ENCODE peak calls at places on chromosomes 5 and 9, in seven cellular contexts. O is ovary, U is tibial artery, F is lower lobe of right lung, Z is heart left ventricle, V is neural progenitor cell, C is Peyer's patch. X is an unnamed sample.

GRCh38 chr5:132083065-132083678 is 9.6 kb downstream of the CSF2 start:
- DNase-seq in V (no peak), F (no peak), O (no peak), U (no peak), Z (no peak), C (no peak), X (no peak)

GRCh38 chr5:149441986-149442385 is 62.9 kb upstream of the IL17B start:
- DNase-seq in V (no peak), Z (no peak), U (no peak), F (no peak), C (no peak), O (no peak), X (no peak)

GRCh38 chr5:113606298-113607134 is 93.0 kb downstream of the YTHDC2 start:
- DNase-seq in O (peak; percentile 51), F (no peak), Z (peak; percentile 63), C (no peak), V (peak; percentile 81), U (no peak), X (peak; percentile 59)

GRCh38 chr9:91500509-91501011 is 76.9 kb upstream of the NFIL3 start:
- DNase-seq in O (peak; percentile 67), Z (no peak), C (no peak), U (no peak), F (no peak), V (no peak), X (no peak)

GRCh38 chr5:126446498-126447224 is 23.5 kb downstream of the GRAMD2B start:
- DNase-seq in O (no peak), F (no peak), Z (no peak), V (no peak), U (no peak), C (no peak), X (peak; percentile 11)

GRCh38 chr5:53249529-53249928 is 140.0 kb upstream of the MOCS2 start:
- DNase-seq in F (no peak), C (no peak), V (no peak), O (no peak), Z (no peak), U (peak; percentile 67), X (no peak)

GRCh38 chr9:652896-653295 is 188.6 kb upstream of the DMRT1 start:
- DNase-seq in F (no peak), V (no peak), O (no peak), Z (peak; percentile 73), U (peak; percentile 77), C (no peak), X (no peak)

GRCh38 chr5:109411175-109411514 is 1.4 kb upstream of the PJA2 start:
- DNase-seq in F (no peak), U (no peak), Z (no peak), C (no peak), O (no peak), V (no peak), X (no peak)

GRCh38 chr5:107607656-107608368 is 62.9 kb downstream of the EFNA5 start:
- DNase-seq in V (peak; percentile 23), O (no peak), F (no peak), C (no peak), Z (no peak), U (no peak), X (no peak)

GRCh38 chr9:131660466-131661405 is 79.1 kb downstream of the RAPGEF1 start:
- DNase-seq in V (peak; percentile 29), C (no peak), F (no peak), Z (no peak), U (no peak), O (no peak), X (no peak)

GRCh38 chr5:180704362-180704761 is 35.5 kb downstream of the OR2Y1 start:
- DNase-seq in C (no peak), F (no peak), V (no peak), U (no peak), O (no peak), Z (no peak), X (no peak)

GRCh38 chr5:45491368-45491767 is 204.8 kb downstream of the HCN1 start:
- DNase-seq in U (no peak), F (no peak), O (no peak), V (no peak), Z (no peak), C (no peak), X (no peak)

GRCh38 chr5:88880196-88880595 is 2.8 kb downstream of the MEF2C start:
- DNase-seq in O (no peak), U (no peak), F (no peak), Z (no peak), C (no peak), V (no peak), X (no peak)

GRCh38 chr5:135240781-135241360 is 158.2 kb downstream of the MACROH2A1 start:
- DNase-seq in V (no peak), F (no peak), Z (no peak), C (no peak), U (peak; percentile 41), O (no peak), X (no peak)

GRCh38 chr9:112548836-112549235 is 62.2 kb downstream of the KIAA1958 start:
- DNase-seq in V (no peak), O (no peak), F (no peak), Z (no peak), C (no peak), U (no peak), X (no peak)

GRCh38 chr5:148433826-148434225 is 50.1 kb downstream of the FBXO38 start:
- DNase-seq in V (no peak), Z (no peak), U (no peak), O (no peak), C (no peak), F (no peak), X (no peak)

GRCh38 chr9:69151506-69151905 is 22.6 kb upstream of the TJP2 start:
- DNase-seq in C (no peak), V (no peak), Z (no peak), O (no peak), U (no peak), F (no peak), X (no peak)

GRCh38 chr5:176611435-176611834 is 1.5 kb upstream of the GPRIN1 start:
- DNase-seq in V (peak; percentile 86), U (peak; percentile 76), O (peak; percentile 84), Z (peak; percentile 78), C (peak; percentile 35), F (peak; percentile 70), X (peak; percentile 32)

GRCh38 chr5:73296772-73297171 is 123.8 kb downstream of the TMEM174 start:
- DNase-seq in V (no peak), Z (no peak), U (no peak), O (no peak), C (no peak), F (no peak), X (no peak)

GRCh38 chr5:103849934-103850333 is 287.3 kb upstream of the NUDT12 start:
- DNase-seq in O (no peak), F (no peak), U (no peak), C (no peak), V (no peak), Z (no peak), X (no peak)

GRCh38 chr9:104743377-104743985 is 4.0 kb upstream of the NIPSNAP3A start:
- DNase-seq in C (no peak), Z (no peak), F (no peak), U (no peak), V (peak; percentile 54), O (no peak), X (peak; percentile 68)

GRCh38 chr9:133134419-133135190 is 13.6 kb upstream of the RALGDS start:
- DNase-seq in O (no peak), U (no peak), V (no peak), C (no peak), F (no peak), Z (no peak), X (no peak)

GRCh38 chr5:85453026-85453349 is 1068.3 kb upstream of the EDIL3 start:
- DNase-seq in U (no peak), V (no peak), O (no peak), F (no peak), C (no peak), Z (no peak), X (no peak)

DNA sequence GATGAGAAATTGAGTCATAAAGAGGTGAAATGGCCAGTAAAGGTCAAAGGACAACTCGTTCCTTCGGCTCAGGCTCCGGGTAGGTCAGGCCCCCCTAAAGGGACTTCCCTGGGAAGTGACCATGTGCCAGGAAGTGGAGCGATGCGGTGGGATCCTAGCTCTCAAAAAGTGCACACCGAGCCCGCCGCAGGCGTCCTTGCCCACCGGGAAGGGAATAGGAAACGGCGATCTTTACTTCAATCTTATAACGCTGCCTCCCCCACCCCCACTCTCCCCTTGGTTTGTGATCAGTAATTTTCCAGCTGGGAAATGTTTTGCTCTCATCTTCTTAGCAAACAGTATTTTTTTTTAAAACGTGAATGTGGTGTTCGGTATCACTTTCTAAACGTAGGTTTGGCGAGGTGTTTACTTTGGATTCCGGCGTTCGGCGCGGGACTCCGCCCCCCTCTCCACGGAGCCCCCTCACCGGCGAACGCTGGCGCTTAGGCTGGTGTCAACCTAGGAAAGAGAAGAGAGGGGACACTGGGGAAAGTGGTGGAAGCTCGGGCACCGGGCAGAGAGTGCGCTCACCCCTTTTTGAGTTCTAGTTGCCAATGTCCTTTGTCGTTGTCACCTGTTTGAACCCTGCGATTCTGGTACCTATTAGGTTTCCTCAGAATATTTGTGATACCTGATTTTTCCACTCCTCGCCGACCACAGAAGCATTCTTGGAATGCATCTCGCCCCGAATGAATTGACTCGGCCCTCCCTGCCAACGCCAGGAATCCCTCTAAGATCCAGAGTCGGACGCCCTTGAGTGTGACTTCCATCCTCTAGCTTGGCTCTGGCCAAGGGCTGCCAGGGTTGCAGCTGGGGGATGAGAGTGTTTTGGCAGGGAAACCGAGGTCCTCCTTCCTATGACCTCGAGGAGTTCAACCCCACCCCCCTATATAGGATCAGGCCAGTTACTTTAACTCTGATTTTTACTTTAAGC is 1.8 kb upstream of the KLF4 start:
- DNase-seq in Z (no peak), V (peak; percentile 44), U (peak; percentile 76), F (peak; percentile 51), C (no peak), O (peak; percentile 70), X (no peak)
- H3K4me3 ChIP-seq in Z (peak overlapping the region; percentile 84), V (peak overlapping the region; percentile 66), U (peak overlapping the region; percentile 79), F (peak overlapping the region; percentile 67), C (peak overlapping the region; percentile 89), O (peak overlapping the region; percentile 46), X (no peak overlapping the region)

DNA sequence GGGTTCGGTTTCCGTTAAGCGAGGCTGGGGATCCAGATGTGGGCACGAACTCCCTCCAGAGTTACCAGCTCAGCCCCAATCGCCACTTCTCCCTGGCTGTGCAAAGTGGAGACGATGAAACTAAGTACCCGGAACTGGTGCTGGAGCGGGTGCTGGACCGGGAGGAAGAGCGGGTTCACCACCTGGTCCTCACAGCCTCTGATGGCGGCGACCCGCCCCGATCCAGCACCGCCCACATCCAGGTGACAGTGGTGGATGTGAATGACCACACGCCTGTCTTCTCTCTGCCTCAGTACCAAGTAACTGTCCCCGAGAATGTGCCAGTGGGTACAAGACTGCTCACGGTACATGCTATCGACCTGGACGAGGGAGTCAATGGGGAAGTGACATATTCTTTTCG is 803 bp downstream of the PCDHGA7 start:
- DNase-seq in O (no peak), U (no peak), C (no peak), V (no peak), F (no peak), Z (no peak), X (no peak)
- H3K9me3 ChIP-seq in O (peaks cover 36% of the 10 kb centered on the region), U (peaks cover 37% of the 10 kb centered on the region), C (no peaks in the 10 kb centered on the region), V (peaks cover 3% of the 10 kb centered on the region), F (peaks cover 79% of the 10 kb centered on the region), Z (peaks cover 14% of the 10 kb centered on the region), X (peaks cover 31% of the 10 kb centered on the region)

GRCh38 chr9:4792054-4792571 is 631 bp upstream of the RCL1 start:
- DNase-seq in F (no peak), O (no peak), C (no peak), V (no peak), Z (no peak), U (no peak), X (no peak)
- H3K4me3 ChIP-seq in F (peak overlapping the region; percentile 95), O (peak overlapping the region; percentile 58), C (peak overlapping the region; percentile 72), V (peak overlapping the region; percentile 74), Z (peak overlapping the region; percentile 96), U (peak overlapping the region; percentile 91), X (peak overlapping the region; percentile 99)

GRCh38 chr5:9726931-9727330 is 96.8 kb upstream of the TAS2R1 start:
- DNase-seq in C (no peak), O (no peak), V (no peak), Z (no peak), U (no peak), F (no peak), X (no peak)
- H3K9me3 ChIP-seq in C (no peaks in the 10 kb centered on the region), O (no peaks in the 10 kb centered on the region), V (no peaks in the 10 kb centered on the region), Z (no peaks in the 10 kb centered on the region), U (no peaks in the 10 kb centered on the region), F (no peaks in the 10 kb centered on the region), X (no peaks in the 10 kb centered on the region)